ENCODE peak calls at places on chromosomes 11 and 22, in six cellular contexts. F, I, B, G, K and M are unnamed samples.

GRCh38 chr11:86954288-86955110 is 696 bp downstream of the FZD4 start:
- DNase-seq in F (no peak), G (peak; percentile 33), I (no peak), B (no peak), K (no peak), M (peak; percentile 32)

GRCh38 chr22:33051960-33052839 is 6.0 kb downstream of the SYN3 start:
- DNase-seq in F (peak; percentile 16), G (no peak), B (peak; percentile 27), I (no peak), K (no peak), M (no peak)

GRCh38 chr11:6693342-6694228 is 10.4 kb upstream of the MRPL17 start:
- DNase-seq in B (no peak), F (no peak), K (peak; percentile 58), G (no peak), I (peak; percentile 23), M (peak; percentile 86)

GRCh38 chr11:2528301-2529050 is 83.7 kb downstream of the KCNQ1 start:
- DNase-seq in B (no peak), F (no peak), K (no peak), G (no peak), I (no peak), M (no peak)

GRCh38 chr11:3220101-3220500 is 1.5 kb upstream of the MRGPRG start:
- DNase-seq in K (no peak), B (no peak), G (no peak), F (no peak), I (no peak), M (no peak)

GRCh38 chr11:46426233-46426991 is 34.8 kb upstream of the CHRM4 start:
- DNase-seq in K (no peak), B (no peak), G (no peak), I (no peak), F (no peak), M (no peak)

GRCh38 chr11:27619936-27620335 is 80.3 kb downstream of the BDNF start:
- DNase-seq in B (no peak), K (no peak), I (no peak), G (no peak), F (no peak), M (no peak)

GRCh38 chr11:102676086-102676485 is 29.5 kb downstream of the MMP27 start:
- DNase-seq in K (no peak), I (no peak), G (no peak), F (no peak), B (no peak), M (no peak)

GRCh38 chr11:33064033-33064825 is 24.9 kb downstream of the TCP11L1 start:
- DNase-seq in I (no peak), F (no peak), B (no peak), K (no peak), G (no peak), M (peak; percentile 8)

GRCh38 chr11:123302751-123303195 is 107.7 kb upstream of the CLMP start:
- DNase-seq in G (no peak), F (no peak), B (no peak), K (peak; percentile 34), I (no peak), M (no peak)

GRCh38 chr22:49237703-49238102 is 590.0 kb downstream of the BRD1 start:
- DNase-seq in I (no peak), B (no peak), G (no peak), K (no peak), F (no peak), M (no peak)

GRCh38 chr11:2180775-2181370 is 9.3 kb upstream of the TH start:
- DNase-seq in F (no peak), I (no peak), B (no peak), K (no peak), G (no peak), M (no peak)

GRCh38 chr11:60345489-60345888 is 18.4 kb downstream of the MS4A6E start:
- DNase-seq in K (peak; percentile 23), F (peak; percentile 55), G (no peak), B (no peak), I (no peak), M (no peak)

GRCh38 chr11:381501-382072 is 12.3 kb downstream of the B4GALNT4 start:
- DNase-seq in I (no peak), B (no peak), F (no peak), G (no peak), K (no peak), M (no peak)

GRCh38 chr11:120384476-120384875 is 48.3 kb downstream of the ARHGEF12 start:
- DNase-seq in K (no peak), I (no peak), G (no peak), B (no peak), F (no peak), M (no peak)

GRCh38 chr22:31148953-31149627 is 8.8 kb upstream of the PLA2G3 start:
- DNase-seq in G (peak; percentile 75), K (peak; percentile 36), F (peak; percentile 74), I (no peak), B (peak; percentile 64), M (peak; percentile 76)

GRCh38 chr22:30947163-30947820 is 21.3 kb downstream of the MORC2 start:
- DNase-seq in F (peak; percentile 55), G (no peak), I (no peak), B (no peak), K (no peak), M (no peak)

GRCh38 chr11:119374632-119375394 is 6.7 kb downstream of the USP2 start:
- DNase-seq in I (no peak), B (no peak), F (peak; percentile 80), G (no peak), K (no peak), M (peak; percentile 85)

GRCh38 chr11:46560300-46561025 is 33.4 kb downstream of the AMBRA1 start:
- DNase-seq in G (no peak), B (no peak), F (no peak), K (no peak), I (no peak), M (peak; percentile 29)

GRCh38 chr11:70641366-70641765 is 243.0 kb downstream of the CTTN start:
- DNase-seq in B (no peak), K (no peak), G (no peak), F (no peak), I (no peak), M (no peak)

GRCh38 chr11:118058311-118059230 is 18.3 kb upstream of the TMPRSS4 start:
- DNase-seq in G (no peak), K (no peak), I (no peak), F (no peak), B (no peak), M (no peak)

GRCh38 chr11:66328036-66328306 is 8.3 kb downstream of the RIN1 start:
- DNase-seq in K (no peak), B (no peak), F (no peak), G (no peak), I (no peak), M (no peak)

GRCh38 chr11:4479676-4480075 is 2.8 kb upstream of the OR52K1 start:
- DNase-seq in F (no peak), B (no peak), K (no peak), I (no peak), G (no peak), M (no peak)

GRCh38 chr22:49087163-49087562 is 740.5 kb downstream of the BRD1 start:
- DNase-seq in B (no peak), F (no peak), I (no peak), G (no peak), K (no peak), M (no peak)

GRCh38 chr11:62721994-62722393 is 5.3 kb downstream of the HNRNPUL2 start:
- DNase-seq in I (no peak), B (no peak), G (no peak), F (no peak), K (no peak), M (no peak)

GRCh38 chr11:106101797-106102196 is 24.3 kb downstream of the AASDHPPT start:
- DNase-seq in B (no peak), F (no peak), G (no peak), K (no peak), I (no peak), M (no peak)

GRCh38 chr22:43446881-43447280 is 35.1 kb downstream of the MPPED1 start:
- DNase-seq in K (no peak), G (peak; percentile 38), F (no peak), I (no peak), B (peak; percentile 79), M (no peak)

GRCh38 chr22:50267591-50268390 is 2.4 kb downstream of the MAPK11 start:
- DNase-seq in K (peak; percentile 65), F (peak; percentile 18), I (peak; percentile 27), B (no peak), G (no peak), M (peak; percentile 82)

GRCh38 chr22:20043997-20044342 is 23.1 kb downstream of the TANGO2 start:
- DNase-seq in F (no peak), I (no peak), G (no peak), K (no peak), B (no peak), M (no peak)

GRCh38 chr11:86091566-86091965 is 22.7 kb upstream of the PICALM start:
- DNase-seq in I (no peak), G (no peak), K (no peak), B (no peak), F (peak; percentile 5), M (no peak)

GRCh38 chr11:57476223-57476882 is 16.0 kb downstream of the RTN4RL2 start:
- DNase-seq in B (no peak), K (peak; percentile 23), F (no peak), I (peak; percentile 10), G (no peak), M (no peak)

GRCh38 chr11:60925685-60926267 is 1.5 kb downstream of the TMEM132A start:
- DNase-seq in B (no peak), F (no peak), K (no peak), I (no peak), G (peak; percentile 81), M (no peak)

GRCh38 chr11:129215506-129216245 is 23.6 kb upstream of the ARHGAP32 start:
- DNase-seq in G (no peak), K (no peak), B (no peak), F (no peak), I (no peak), M (no peak)